ENCODE peak calls at places on chromosome 19, in eight cellular contexts. V is mammary epithelial cell, I is mesendoderm, F is GM23338, U is PC-9, J is K562, C is fibroblast of lung, Z is neural progenitor cell. D is an unnamed sample.

GRCh38 chr19:39867133-39867532 is 21.0 kb upstream of the FBL start:
- DNase-seq in V (no peak), I (no peak), F (no peak), U (no peak), J (no peak), C (no peak), Z (no peak), D (no peak)

GRCh38 chr19:57105976-57106610 is 13.7 kb upstream of the USP29 start:
- DNase-seq in V (no peak), I (no peak), F (peak; percentile 21), U (no peak), J (no peak), C (no peak), Z (no peak), D (no peak)

GRCh38 chr19:44737238-44738160 is 11.0 kb upstream of the BCL3 start:
- DNase-seq in V (no peak), I (no peak), F (no peak), U (no peak), J (peak; percentile 27), C (peak; percentile 84), Z (no peak), D (no peak)

GRCh38 chr19:36488816-36489138 is 584 bp downstream of the ZNF566 start:
- DNase-seq in V (no peak), I (no peak), F (no peak), U (no peak), J (peak; percentile 74), C (no peak), Z (peak; percentile 18), D (no peak)

GRCh38 chr19:44943801-44944249 is 1.8 kb downstream of the APOC4 start:
- DNase-seq in V (peak; percentile 14), I (no peak), F (no peak), U (no peak), J (peak; percentile 90), C (no peak), Z (no peak), D (peak; percentile 45)

GRCh38 chr19:17454579-17454978 is 6.1 kb upstream of the TMEM221 start:
- DNase-seq in V (no peak), I (no peak), F (peak; percentile 76), U (no peak), J (no peak), C (no peak), Z (peak; percentile 62), D (no peak)

GRCh38 chr19:35710784-35711723 is 6.7 kb downstream of the ZBTB32 start:
- DNase-seq in V (no peak), I (no peak), F (no peak), U (no peak), J (no peak), C (no peak), Z (no peak), D (no peak)

GRCh38 chr19:21698215-21698614 is 69.2 kb downstream of the ZNF100 start:
- DNase-seq in V (peak; percentile 18), I (peak; percentile 53), F (peak; percentile 74), U (no peak), J (peak; percentile 51), C (peak; percentile 3), Z (peak; percentile 17), D (peak; percentile 15)

GRCh38 chr19:11018179-11018578 is 57.3 kb downstream of the SMARCA4 start:
- DNase-seq in V (peak; percentile 53), I (peak; percentile 81), F (no peak), U (peak; percentile 86), J (no peak), C (peak; percentile 51), Z (no peak), D (peak; percentile 89)

GRCh38 chr19:17755977-17756670 is 4.8 kb downstream of the FCHO1 start:
- DNase-seq in V (no peak), I (peak; percentile 86), F (peak; percentile 87), U (peak; percentile 29), J (peak; percentile 57), C (peak; percentile 69), Z (peak; percentile 94), D (no peak)

GRCh38 chr19:55681131-55682087 is 6.4 kb downstream of the EPN1 start:
- DNase-seq in V (no peak), I (no peak), F (no peak), U (no peak), J (no peak), C (peak; percentile 44), Z (no peak), D (no peak)

GRCh38 chr19:11324079-11324661 is 15.3 kb downstream of the RAB3D start:
- DNase-seq in V (peak; percentile 91), I (no peak), F (no peak), U (peak; percentile 83), J (peak; percentile 52), C (peak; percentile 90), Z (no peak), D (peak; percentile 83)

GRCh38 chr19:38317104-38317612 is 1.4 kb upstream of the YIF1B start:
- DNase-seq in V (no peak), I (no peak), F (no peak), U (no peak), J (peak; percentile 97), C (no peak), Z (no peak), D (no peak)

GRCh38 chr19:9641810-9642209 is 20.8 kb upstream of the ZNF561 start:
- DNase-seq in V (no peak), I (no peak), F (peak; percentile 49), U (no peak), J (peak; percentile 17), C (no peak), Z (no peak), D (no peak)

GRCh38 chr19:39156230-39156890 is 30.8 kb downstream of the PAK4 start:
- DNase-seq in V (peak; percentile 15), I (no peak), F (no peak), U (peak; percentile 43), J (peak; percentile 54), C (peak; percentile 55), Z (no peak), D (no peak)

GRCh38 chr19:50975766-50976165 is 6.4 kb upstream of the KLK6 start:
- DNase-seq in V (peak; percentile 92), I (peak; percentile 81), F (peak; percentile 74), U (peak; percentile 91), J (no peak), C (no peak), Z (no peak), D (no peak)

GRCh38 chr19:43901395-43902390 is 33.4 kb downstream of the ZNF45 start:
- DNase-seq in V (peak; percentile 84), I (peak; percentile 94), F (peak; percentile 91), U (peak; percentile 61), J (peak; percentile 87), C (peak; percentile 89), Z (peak; percentile 91), D (peak; percentile 86)

GRCh38 chr19:10780368-10780767 is 55.6 kb downstream of the TMED1 start:
- DNase-seq in V (no peak), I (no peak), F (no peak), U (no peak), J (peak; percentile 13), C (peak; percentile 84), Z (no peak), D (peak; percentile 50)

GRCh38 chr19:1000095-1000494 is at the start of gene GRIN3B:
- DNase-seq in V (peak; percentile 69), I (peak; percentile 69), F (peak; percentile 90), U (peak; percentile 59), J (peak; percentile 79), C (no peak), Z (peak; percentile 90), D (peak; percentile 70)

GRCh38 chr19:55579766-55580621 is 654 bp downstream of the ZNF579 start:
- DNase-seq in V (peak; percentile 10), I (peak; percentile 63), F (peak; percentile 52), U (peak; percentile 46), J (peak; percentile 50), C (peak; percentile 54), Z (peak; percentile 56), D (no peak)

GRCh38 chr19:10831980-10832658 is 3.9 kb downstream of the TMED1 start:
- DNase-seq in V (no peak), I (no peak), F (no peak), U (no peak), J (no peak), C (no peak), Z (no peak), D (no peak)

DNA sequence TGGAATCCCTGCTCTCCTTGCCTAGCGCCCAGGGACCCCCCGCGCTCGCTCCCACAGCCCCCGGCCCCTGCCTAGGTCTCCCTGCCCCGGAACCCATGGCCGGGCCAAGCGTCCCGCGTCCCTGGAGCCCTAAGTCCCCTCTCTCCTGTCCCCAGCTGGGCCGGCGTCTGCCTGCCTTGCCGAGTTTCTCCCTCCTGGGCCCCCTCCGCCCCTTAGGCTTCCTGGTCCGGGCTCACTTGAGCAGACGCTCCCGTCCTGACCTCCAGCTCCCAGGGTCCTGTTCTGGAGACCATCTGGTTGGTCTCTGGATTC is 603 bp downstream of the NCLN start:
- DNase-seq in V (peak; percentile 15), I (no peak), F (peak; percentile 47), U (no peak), J (peak; percentile 31), C (no peak), Z (peak; percentile 41), D (no peak)
- H3K79me2 ChIP-seq in V (peaks cover 56% of the 10 kb centered on the region), I (peaks cover 52% of the 10 kb centered on the region), F (peaks cover 51% of the 10 kb centered on the region), U (peaks cover 40% of the 10 kb centered on the region), J (peaks cover 56% of the 10 kb centered on the region), C (peaks cover 52% of the 10 kb centered on the region), Z (peaks cover 48% of the 10 kb centered on the region), D (peaks cover 16% of the 10 kb centered on the region)

DNA sequence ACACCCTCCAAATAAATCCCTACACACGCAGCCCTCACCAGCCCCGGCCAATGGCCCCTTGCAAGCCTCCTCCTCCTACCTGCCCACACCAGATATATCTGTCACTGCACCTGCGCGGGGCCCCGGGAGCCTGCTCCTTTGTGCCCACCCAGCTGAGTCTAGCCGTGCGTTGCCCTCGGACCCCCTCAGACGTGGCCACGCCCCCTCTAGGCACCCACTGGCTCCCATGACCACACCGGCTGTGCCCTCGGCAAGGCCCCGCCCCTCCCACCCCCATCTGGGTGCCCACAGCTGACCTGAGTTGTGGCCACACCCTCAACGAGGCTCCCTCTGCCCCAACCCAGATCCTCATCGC is 6.3 kb upstream of the PNPLA6 start:
- DNase-seq in V (no peak), I (no peak), F (no peak), U (no peak), J (no peak), C (no peak), Z (no peak), D (no peak)
- H3K79me2 ChIP-seq in V (no peaks in the 10 kb centered on the region), I (no peaks in the 10 kb centered on the region), F (no peaks in the 10 kb centered on the region), U (no peaks in the 10 kb centered on the region), J (no peaks in the 10 kb centered on the region), C (no peaks in the 10 kb centered on the region), Z (no peaks in the 10 kb centered on the region), D (peaks cover 4% of the 10 kb centered on the region)

DNA sequence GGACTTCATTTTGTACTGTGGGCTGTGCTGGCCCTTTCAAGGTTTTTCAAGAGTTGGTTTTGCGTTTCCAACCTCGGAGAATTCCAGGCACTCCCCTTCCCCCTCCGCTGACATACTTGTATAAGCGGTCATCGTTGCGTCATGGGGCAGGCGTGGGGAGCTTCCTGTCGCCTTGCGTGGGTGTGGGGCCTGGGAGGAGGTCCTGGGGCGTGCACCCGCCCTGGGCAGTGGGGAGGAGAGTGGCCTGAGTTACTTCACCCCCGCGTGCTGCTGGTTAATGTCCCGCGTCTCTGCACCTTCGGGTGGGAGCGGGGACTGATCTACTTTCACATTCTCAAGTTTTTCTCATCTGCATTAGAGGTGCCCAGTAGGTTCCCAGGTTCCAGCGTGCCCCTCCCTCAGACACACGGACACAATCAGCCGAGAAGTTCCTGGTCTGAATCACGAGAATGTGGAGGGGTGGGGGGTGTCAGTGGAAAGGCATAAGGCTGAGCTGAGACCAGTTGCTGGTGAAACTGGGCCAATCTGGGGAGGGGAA is 4.1 kb downstream of the IER2 start:
- DNase-seq in V (peak; percentile 80), I (peak; percentile 72), F (peak; percentile 33), U (peak; percentile 67), J (peak; percentile 87), C (peak; percentile 96), Z (peak; percentile 64), D (peak; percentile 79)
- H3K79me2 ChIP-seq in V (peaks cover 48% of the 10 kb centered on the region), I (peaks cover 27% of the 10 kb centered on the region), F (peaks cover 41% of the 10 kb centered on the region), U (peaks cover 61% of the 10 kb centered on the region), J (peaks cover 61% of the 10 kb centered on the region), C (peaks cover 43% of the 10 kb centered on the region), Z (peaks cover 38% of the 10 kb centered on the region), D (peaks cover 48% of the 10 kb centered on the region)

GRCh38 chr19:2960120-2960519 is 15.3 kb upstream of the ZNF77 start:
- DNase-seq in V (no peak), I (no peak), F (no peak), U (no peak), J (no peak), C (no peak), Z (no peak), D (no peak)
- H3K79me2 ChIP-seq in V (no peaks in the 10 kb centered on the region), I (no peaks in the 10 kb centered on the region), F (no peaks in the 10 kb centered on the region), U (no peaks in the 10 kb centered on the region), J (no peaks in the 10 kb centered on the region), C (no peaks in the 10 kb centered on the region), Z (no peaks in the 10 kb centered on the region), D (no peaks in the 10 kb centered on the region)